ENCODE peak calls at places on chromosomes 16 and 17, in ten cellular contexts. Y, M, D, K, H, G, E, Q, Z and U are unnamed samples. For H3K27me3, the result is how much of the 10 kb centered on the place peaks cover.

GRCh38 chr17:56679148-56679766 is 85.8 kb downstream of the NOG start:
- DNase-seq in Z (peak), G (no peak), M (no peak), H (no peak), Y (peak), Q (no peak), K (no peak), E (peak), D (peak), U (no peak)

GRCh38 chr17:77441130-77441920 is 300.6 kb downstream of the SEC14L1 start:
- DNase-seq in E (no peak), Z (no peak), Y (no peak), Q (no peak), K (peak), D (no peak), H (no peak), M (no peak), G (no peak), U (no peak)

GRCh38 chr17:55388842-55389241 is 32.8 kb downstream of the MMD start:
- DNase-seq in D (peak), M (no peak), Z (no peak), K (no peak), Y (no peak), Q (no peak), G (no peak), E (no peak), H (no peak), U (no peak)

GRCh38 chr16:6977291-6977690 is 355.4 kb upstream of the RBFOX1 start:
- DNase-seq in E (no peak), G (no peak), D (no peak), M (no peak), Q (no peak), Z (no peak), Y (no peak), H (no peak), K (no peak), U (no peak)

GRCh38 chr16:8853611-8854010 is 15.2 kb downstream of the CARHSP1 start:
- DNase-seq in E (no peak), H (no peak), Z (no peak), Y (no peak), G (peak), Q (no peak), K (peak), M (no peak), D (no peak), U (no peak)

GRCh38 chr17:72187544-72187943 is 66.7 kb downstream of the SOX9 start:
- DNase-seq in Y (no peak), H (no peak), Q (no peak), E (peak), Z (peak), D (peak), G (no peak), K (no peak), M (no peak), U (no peak)

GRCh38 chr16:87086575-87086974 is 230.6 kb downstream of the C16orf95 start:
- DNase-seq in M (no peak), Y (no peak), D (no peak), Q (no peak), Z (no peak), K (no peak), H (no peak), G (no peak), E (peak), U (no peak)

GRCh38 chr17:79023886-79024771 is at the start of gene C1QTNF1:
- DNase-seq in Q (no peak), E (no peak), G (peak), K (peak), Y (peak), D (peak), M (peak), Z (no peak), H (peak), U (no peak)

GRCh38 chr17:65987988-65988387 is 203.9 kb downstream of the CEP112 start:
- DNase-seq in Q (no peak), G (no peak), Y (peak), M (no peak), E (peak), D (peak), H (no peak), K (no peak), Z (no peak), U (no peak)

GRCh38 chr16:68031951-68032350 is 8.9 kb downstream of the DUS2 start:
- DNase-seq in M (peak), H (no peak), Q (no peak), E (peak), K (peak), G (no peak), Y (no peak), Z (no peak), D (no peak), U (no peak)

GRCh38 chr17:14201595-14201994 is 35.1 kb downstream of the CDRT15 start:
- DNase-seq in Z (no peak), K (peak), E (no peak), M (no peak), Q (no peak), G (no peak), Y (no peak), D (no peak), H (no peak), U (no peak)

GRCh38 chr17:40014375-40014980 is 762 bp upstream of the CSF3 start:
- DNase-seq in G (peak), D (no peak), K (no peak), Q (no peak), H (no peak), Z (no peak), Y (no peak), E (no peak), M (peak), U (no peak)

GRCh38 chr17:39631403-39631802 is 4.7 kb downstream of the PPP1R1B start:
- DNase-seq in Z (no peak), Y (no peak), M (no peak), D (no peak), K (no peak), H (no peak), E (no peak), G (no peak), Q (no peak), U (no peak)

GRCh38 chr16:73319747-73320146 is 271.8 kb upstream of the ZFHX3 start:
- DNase-seq in Y (no peak), Z (no peak), H (no peak), K (no peak), D (peak), M (no peak), E (no peak), G (no peak), Q (no peak), U (no peak)

GRCh38 chr16:67542464-67542863 is 13.8 kb downstream of the RIPOR1 start:
- DNase-seq in D (no peak), Q (no peak), Z (no peak), E (peak), H (no peak), K (peak), M (no peak), G (no peak), Y (peak), U (no peak)

GRCh38 chr16:27195941-27196595 is 7.3 kb upstream of the KDM8 start:
- DNase-seq in Y (no peak), M (no peak), G (no peak), H (no peak), Z (no peak), E (no peak), D (no peak), Q (no peak), K (no peak), U (no peak)

GRCh38 chr16:16797239-16797638 is 418.3 kb downstream of the NPIPA7 start:
- DNase-seq in D (peak), K (no peak), Z (no peak), Y (peak), H (no peak), G (no peak), Q (no peak), E (no peak), M (no peak), U (no peak)

GRCh38 chr17:80649672-80650338 is 105.2 kb downstream of the RPTOR start:
- DNase-seq in E (peak), Y (peak), G (no peak), M (peak), D (peak), Q (peak), Z (peak), H (no peak), K (peak), U (peak)

GRCh38 chr17:68356520-68356919 is 65.2 kb downstream of the ARSG start:
- DNase-seq in M (no peak), Q (no peak), K (peak), E (peak), Z (no peak), Y (no peak), H (no peak), G (no peak), D (no peak), U (no peak)

GRCh38 chr17:81036128-81036891 is 1.4 kb downstream of the BAIAP2 start:
- DNase-seq in E (peak), Q (no peak), G (peak), Z (no peak), Y (no peak), H (no peak), D (no peak), M (no peak), K (peak), U (no peak)

GRCh38 chr17:73226556-73227172 is 33.8 kb downstream of the COG1 start:
- DNase-seq in D (no peak), G (no peak), K (no peak), M (no peak), H (no peak), Z (no peak), E (peak), Y (no peak), Q (no peak), U (no peak)

GRCh38 chr16:87667443-87667842 is 65.1 kb downstream of the JPH3 start:
- DNase-seq in E (no peak), K (no peak), M (no peak), Z (no peak), H (no peak), Q (no peak), Y (no peak), G (no peak), D (no peak), U (no peak)

GRCh38 chr17:70622382-70623260 is 453.3 kb downstream of the KCNJ2 start:
- DNase-seq in M (no peak), H (no peak), K (no peak), E (peak), G (no peak), Q (no peak), Z (no peak), D (peak), Y (peak), U (no peak)

GRCh38 chr17:18005496-18005895 is 32.8 kb downstream of the DRC3 start:
- DNase-seq in Q (no peak), K (no peak), Y (no peak), Z (no peak), E (no peak), H (no peak), M (no peak), G (no peak), D (no peak), U (no peak)

GRCh38 chr17:13367154-13367553 is 234.6 kb downstream of the HS3ST3A1 start:
- DNase-seq in H (no peak), Z (no peak), D (no peak), Y (no peak), Q (no peak), K (no peak), M (no peak), G (no peak), E (no peak), U (no peak)

GRCh38 chr16:88325976-88326375 is 56.8 kb upstream of the ZNF469 start:
- DNase-seq in Q (no peak), H (no peak), D (no peak), K (no peak), E (no peak), M (no peak), Z (no peak), Y (no peak), G (peak), U (no peak)

GRCh38 chr17:45147581-45148182 is 593 bp upstream of the HEXIM1 start:
- DNase-seq in K (peak), E (peak), H (peak), Z (peak), G (peak), M (peak), Y (peak), Q (no peak), D (peak), U (peak)

GRCh38 chr17:20066253-20066652 is 57.1 kb downstream of the SPECC1 start:
- DNase-seq in M (peak), Q (peak), G (no peak), D (no peak), H (no peak), Y (no peak), E (peak), Z (peak), K (no peak), U (peak)

GRCh38 chr17:29713626-29714025 is 90.9 kb upstream of the CORO6 start:
- DNase-seq in G (no peak), H (no peak), Y (no peak), K (no peak), Z (no peak), D (no peak), M (no peak), E (no peak), Q (no peak), U (no peak)

GRCh38 chr17:21211825-21212479 is 2.0 kb downstream of the TMEM11 start:
- DNase-seq in K (no peak), M (no peak), G (no peak), D (no peak), Z (no peak), H (no peak), E (no peak), Y (no peak), Q (no peak), U (no peak)

GRCh38 chr16:10577305-10578202 is 2.8 kb downstream of the EMP2 start:
- DNase-seq in E (no peak), M (peak), Z (no peak), K (no peak), G (no peak), H (no peak), D (peak), Y (no peak), Q (no peak), U (no peak)

DNA sequence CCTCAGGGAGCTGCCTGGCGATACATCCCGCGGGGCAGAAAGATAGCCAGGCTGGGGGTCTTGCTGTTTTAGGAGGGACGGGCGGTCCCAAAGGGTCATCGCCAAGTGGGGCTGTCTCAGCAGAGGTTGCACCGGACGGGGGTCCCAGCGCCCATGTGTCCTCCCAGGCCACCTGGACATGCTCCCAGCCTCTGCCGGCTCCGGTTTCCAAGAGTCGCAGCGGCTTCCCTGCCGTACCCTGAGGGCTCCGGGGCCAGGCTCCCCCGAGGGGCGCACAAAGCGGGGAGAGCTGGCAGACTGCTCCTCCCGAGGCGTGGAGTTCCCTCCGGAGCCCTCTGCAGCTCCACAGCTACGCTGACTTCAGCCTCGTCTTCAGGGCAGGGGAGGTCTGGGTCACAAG is 1.2 kb downstream of the TRARG1 start:
- DNase-seq in H (no peak), G (no peak), Z (no peak), K (no peak), Y (no peak), Q (no peak), D (no peak), E (no peak), M (no peak), U (no peak)
- TF ChIP-seq CTCF in H (no peak), G (no peak), Z (no peak), K (no peak), Y (no peak), Q (no peak), D (no peak), E (no peak), M (no peak), U (no peak)

GRCh38 chr16:64870859-64871258 is 251.0 kb downstream of the CDH11 start:
- DNase-seq in G (no peak), Z (no peak), E (no peak), Y (no peak), M (no peak), Q (no peak), K (no peak), H (no peak), D (no peak), U (no peak)

DNA sequence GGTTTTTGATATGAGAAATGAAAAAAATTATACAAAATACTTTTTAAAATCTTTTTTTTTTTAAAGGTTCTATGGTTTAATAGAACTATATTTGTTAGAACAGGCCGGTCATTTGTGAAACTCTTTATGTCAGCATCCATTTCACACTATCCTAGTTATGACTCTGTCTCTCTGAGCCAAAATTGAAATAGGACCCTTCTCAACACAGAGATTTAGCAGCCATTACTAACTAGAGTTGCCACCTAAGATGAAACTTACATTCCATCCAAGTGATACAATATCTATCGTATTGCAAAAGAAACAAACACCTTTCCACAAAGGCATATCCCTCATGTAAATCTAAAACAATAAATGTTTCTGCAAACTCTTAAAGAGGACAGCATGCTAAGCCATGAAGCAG is 249.8 kb downstream of the CDH11 start:
- DNase-seq in E (no peak), K (no peak), G (no peak), Y (no peak), M (no peak), H (no peak), D (no peak), Z (no peak), Q (no peak), U (no peak)
- H3K27me3 ChIP-seq in E (under half), K (under half), G (under half), Y (under half), M (under half), H (under half), D (under half), Z (under half), Q (under half), U (under half)

DNA sequence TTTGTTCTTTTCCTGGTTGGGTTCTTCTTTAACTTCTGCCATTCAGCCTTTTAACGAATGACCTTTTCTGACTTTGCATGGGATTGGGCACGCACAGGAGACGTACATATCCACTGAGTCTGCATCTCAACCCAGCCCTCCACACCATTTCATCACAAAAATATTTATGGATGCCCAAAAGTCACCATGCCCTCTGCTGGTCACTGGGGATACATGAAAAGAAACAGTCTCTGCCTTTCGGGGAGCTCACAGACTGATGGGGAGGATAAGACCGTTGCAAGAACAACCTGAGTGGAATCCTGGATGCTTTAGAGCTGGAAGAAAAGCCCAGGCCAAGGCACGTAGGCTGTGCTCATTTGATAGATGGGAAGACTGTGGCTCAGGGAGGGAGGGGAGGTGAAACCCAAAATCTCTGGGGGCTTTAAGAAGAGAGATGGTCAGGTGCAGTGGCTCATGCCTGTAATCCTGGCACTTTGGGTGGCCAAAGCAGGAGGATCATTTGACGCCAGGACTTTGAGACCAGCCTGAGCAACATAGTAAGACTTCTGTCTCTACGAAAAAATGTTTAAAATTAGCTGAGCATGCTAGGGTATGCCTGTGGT is 7.9 kb upstream of the MT2A start:
- DNase-seq in Y (peak), Q (no peak), Z (peak), D (peak), E (peak), K (no peak), G (no peak), H (no peak), M (no peak), U (no peak)
- TF ChIP-seq CTCF in Y (peak), Q (peak), Z (peak), D (peak), E (peak), K (peak), G (peak), H (peak), M (no peak), U (peak)

GRCh38 chr17:43405861-43406260 is 7.1 kb downstream of the ARL4D start:
- DNase-seq in Z (no peak), D (no peak), K (no peak), Q (no peak), G (no peak), E (peak), H (no peak), M (no peak), Y (no peak), U (no peak)
- H3K27me3 ChIP-seq in Z (under half), D (under half), K (under half), Q (under half), G (under half), E (under half), H (under half), M (under half), Y (under half), U (under half)

GRCh38 chr16:81066700-81067099 is 10.3 kb downstream of the C16orf46 start:
- DNase-seq in G (no peak), E (no peak), D (no peak), Y (no peak), Q (no peak), H (no peak), M (no peak), K (no peak), Z (no peak), U (no peak)

GRCh38 chr16:81067166-81067565 is 9.9 kb downstream of the C16orf46 start:
- DNase-seq in G (no peak), Q (no peak), Z (no peak), D (no peak), M (no peak), K (no peak), Y (no peak), E (no peak), H (no peak), U (no peak)

GRCh38 chr16:81061855-81062608 is 15.0 kb downstream of the C16orf46 start:
- DNase-seq in Y (no peak), M (no peak), E (no peak), G (no peak), Q (no peak), K (no peak), Z (no peak), D (no peak), H (no peak), U (no peak)

GRCh38 chr16:81060576-81061306 is 16.3 kb downstream of the C16orf46 start:
- DNase-seq in M (no peak), K (no peak), Y (no peak), Z (no peak), Q (no peak), E (no peak), G (no peak), D (no peak), H (no peak), U (no peak)

DNA sequence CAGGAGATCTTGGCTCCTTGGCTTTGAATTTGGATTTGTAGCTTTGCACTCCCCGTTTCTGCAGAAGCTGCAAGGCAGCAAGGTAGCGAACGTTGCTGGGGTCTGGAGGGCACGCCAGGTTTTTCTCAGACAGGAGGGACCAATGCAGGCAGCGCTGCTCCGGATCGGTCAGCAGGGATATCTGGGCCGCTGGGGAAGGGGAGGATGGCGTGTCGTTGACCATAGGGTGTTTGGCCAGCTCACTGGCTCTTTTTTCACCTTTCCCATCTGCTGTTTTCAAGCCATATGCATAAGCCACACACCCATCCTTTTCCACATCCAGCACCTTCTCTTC is 15.8 kb downstream of the C16orf46 start:
- DNase-seq in G (no peak), M (no peak), H (no peak), Q (no peak), Z (no peak), Y (no peak), D (no peak), K (no peak), E (no peak), U (no peak)
- TF ChIP-seq CTCF in G (no peak), M (no peak), H (no peak), Q (no peak), Z (no peak), Y (no peak), D (no peak), K (no peak), E (no peak), U (no peak)

DNA sequence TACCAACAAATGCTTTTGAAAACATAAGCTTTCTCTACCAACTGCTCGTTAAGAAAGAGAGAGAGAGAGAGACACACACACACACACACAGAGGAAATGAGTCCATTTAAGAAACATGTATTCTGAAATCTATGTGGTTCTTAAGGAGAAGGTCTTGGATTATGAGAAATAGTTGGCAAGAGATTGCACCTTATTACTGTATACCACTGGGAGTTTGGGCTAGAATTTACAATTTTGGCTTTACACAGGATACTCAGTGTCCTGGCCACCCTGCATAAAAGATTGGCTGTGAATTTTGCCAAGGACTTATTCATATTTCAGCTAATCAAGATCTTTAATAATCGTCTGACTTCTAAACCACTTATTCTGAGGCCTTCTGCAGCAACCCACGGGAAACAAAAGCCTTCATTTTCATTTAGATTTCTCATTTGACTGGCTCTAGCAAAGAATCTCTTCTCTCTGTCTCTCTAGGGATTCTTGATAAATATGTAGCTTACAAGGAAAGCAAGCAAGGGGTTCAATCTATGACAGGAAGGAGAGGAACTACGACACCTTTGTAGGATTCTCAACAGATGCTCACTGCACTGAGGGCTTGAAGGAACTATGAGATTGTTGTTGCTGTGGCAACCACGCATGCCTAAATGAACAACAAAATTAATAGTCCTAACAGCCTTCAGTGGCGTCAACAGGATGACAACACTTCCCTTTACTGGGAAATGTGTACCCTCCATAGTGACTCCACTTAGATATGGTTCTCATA is 75.3 kb upstream of the GNAO1 start:
- DNase-seq in Z (no peak), Q (no peak), Y (no peak), H (no peak), K (no peak), D (peak), G (no peak), M (no peak), E (no peak), U (no peak)
- H3K27me3 ChIP-seq in Z (under half), Q (under half), Y (under half), H (under half), K (under half), D (under half), G (under half), M (under half), E (under half), U (under half)